ENCODE peak calls at places on chromosomes 16 and 17, in nine cellular contexts. Z is H1, O is SK-N-SH, Y is A549, P is HCT116, F is GM12878, E is endothelial cell of umbilical vein, V is K562, H is HepG2. L is an unnamed sample.

GRCh38 chr17:57277923-57278604 is 21.7 kb downstream of the MSI2 start:
- DNase-seq in Z (no peak), O (no peak), Y (no peak), P (no peak), F (no peak), E (no peak), V (no peak), H (no peak), L (no peak)

GRCh38 chr16:1564325-1564724 is 30.9 kb downstream of the TMEM204 start:
- DNase-seq in Z (no peak), O (peak), Y (no peak), P (no peak), F (no peak), E (no peak), V (peak), H (no peak), L (peak)

GRCh38 chr16:65947951-65948350 is 418.5 kb upstream of the CDH5 start:
- DNase-seq in Z (no peak), O (peak), Y (no peak), P (no peak), F (no peak), E (no peak), V (no peak), H (no peak), L (no peak)

GRCh38 chr17:63082273-63082861 is 116.3 kb downstream of the TANC2 start:
- DNase-seq in Z (no peak), O (peak), Y (no peak), P (peak), F (no peak), E (peak), V (no peak), H (peak), L (peak)

GRCh38 chr17:64506201-64506575 is at the start of gene DDX5:
- DNase-seq in Z (peak), O (peak), Y (peak), P (peak), F (no peak), E (peak), V (peak), H (peak), L (no peak)

GRCh38 chr16:66851166-66851964 is 7.2 kb downstream of the CA7 start:
- DNase-seq in Z (no peak), O (peak), Y (no peak), P (no peak), F (no peak), E (no peak), V (peak), H (no peak), L (no peak)

GRCh38 chr17:18362509-18363020 is 785 bp downstream of the SHMT1 start:
- DNase-seq in Z (no peak), O (peak), Y (peak), P (no peak), F (no peak), E (peak), V (peak), H (peak), L (peak)

GRCh38 chr17:16491131-16491702 is 776 bp downstream of the LRRC75A start:
- DNase-seq in Z (no peak), O (peak), Y (no peak), P (no peak), F (no peak), E (no peak), V (no peak), H (no peak), L (peak)

GRCh38 chr16:70788668-70789161 is 12.2 kb downstream of the VAC14 start:
- DNase-seq in Z (no peak), O (no peak), Y (no peak), P (no peak), F (no peak), E (no peak), V (no peak), H (no peak), L (no peak)

GRCh38 chr17:77753246-77753645 is 205.3 kb upstream of the TNRC6C start:
- DNase-seq in Z (no peak), O (no peak), Y (no peak), P (no peak), F (no peak), E (no peak), V (no peak), H (no peak), L (no peak)

GRCh38 chr16:51818342-51818944 is 667.4 kb upstream of the SALL1 start:
- DNase-seq in Z (peak), O (peak), Y (no peak), P (no peak), F (no peak), E (no peak), V (no peak), H (peak), L (peak)

GRCh38 chr16:29306953-29307597 is 99.4 kb downstream of the NPIPB11 start:
- DNase-seq in Z (no peak), O (no peak), Y (no peak), P (no peak), F (no peak), E (no peak), V (no peak), H (no peak), L (no peak)

GRCh38 chr16:20799599-20799998 is 6.7 kb downstream of the ERI2 start:
- DNase-seq in Z (no peak), O (no peak), Y (no peak), P (peak), F (no peak), E (peak), V (peak), H (peak), L (peak)

GRCh38 chr16:84931506-84931905 is 79.8 kb downstream of the ZDHHC7 start:
- DNase-seq in Z (no peak), O (no peak), Y (no peak), P (no peak), F (no peak), E (no peak), V (no peak), H (no peak), L (no peak)

GRCh38 chr17:79130536-79131273 is 56.1 kb downstream of the ENGASE start:
- DNase-seq in Z (no peak), O (no peak), Y (no peak), P (no peak), F (no peak), E (no peak), V (no peak), H (no peak), L (no peak)

GRCh38 chr17:72518810-72519597 is 398.2 kb downstream of the SOX9 start:
- DNase-seq in Z (no peak), O (no peak), Y (peak), P (no peak), F (no peak), E (no peak), V (no peak), H (peak), L (no peak)

DNA sequence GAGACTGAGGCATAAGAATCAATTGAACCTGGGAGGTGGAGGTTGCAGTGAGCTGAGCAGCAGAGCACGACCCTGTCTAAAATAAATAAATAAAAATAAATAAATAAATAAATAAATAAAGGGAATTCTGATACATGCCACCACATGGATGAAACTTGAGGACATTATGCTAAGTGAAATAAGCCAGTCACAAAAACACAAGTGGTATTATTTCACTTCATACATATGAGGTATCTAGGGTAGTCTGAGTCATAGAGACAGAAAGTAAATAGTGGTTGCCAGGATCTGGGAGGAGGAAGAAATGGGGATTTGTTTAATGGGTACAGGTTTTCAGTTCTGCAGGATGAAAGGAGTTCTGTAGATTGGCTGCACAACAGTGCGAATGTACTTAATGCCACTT is 16.3 kb downstream of the PIPOX start:
- DNase-seq in Z (no peak), O (no peak), Y (peak), P (no peak), F (no peak), E (no peak), V (no peak), H (peak), L (no peak)
- TF ChIP-seq MAX in Z (no peak), O (no peak), Y (no peak), P (no peak), F (no peak), E (no peak), V (no peak), H (no peak), L (no peak)

GRCh38 chr17:10196384-10196783 is 2.0 kb downstream of the GAS7 start:
- DNase-seq in Z (no peak), O (no peak), Y (no peak), P (no peak), F (no peak), E (no peak), V (no peak), H (no peak), L (no peak)
- H3K4me3 ChIP-seq in Z (no peak), O (no peak), Y (no peak), P (no peak), F (no peak), E (no peak), V (no peak), H (no peak), L (no peak)

DNA sequence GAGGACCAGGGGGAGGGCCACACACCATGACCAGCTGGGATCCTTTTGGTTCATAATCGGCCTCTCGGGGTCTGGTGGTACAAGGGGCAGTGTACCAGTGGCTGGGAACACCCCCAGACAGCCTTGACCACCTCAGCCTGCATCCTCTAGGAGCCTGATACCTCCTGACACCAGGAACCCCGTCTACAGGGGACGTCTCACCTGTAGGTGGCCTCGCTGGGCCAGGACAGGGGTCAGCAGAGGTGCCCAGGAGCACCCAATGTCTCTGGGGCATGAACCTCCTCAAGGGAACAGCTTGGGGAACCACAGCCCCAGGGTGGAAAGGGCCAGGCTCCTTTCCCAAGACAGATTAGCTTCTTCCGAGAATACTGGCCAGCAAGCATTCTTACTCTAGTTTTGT is 2.5 kb upstream of the METRNL start:
- DNase-seq in Z (no peak), O (peak), Y (no peak), P (no peak), F (no peak), E (no peak), V (no peak), H (no peak), L (no peak)
- TF ChIP-seq MAX in Z (no peak), O (no peak), Y (no peak), P (no peak), F (no peak), E (no peak), V (no peak), H (no peak), L (no peak)

DNA sequence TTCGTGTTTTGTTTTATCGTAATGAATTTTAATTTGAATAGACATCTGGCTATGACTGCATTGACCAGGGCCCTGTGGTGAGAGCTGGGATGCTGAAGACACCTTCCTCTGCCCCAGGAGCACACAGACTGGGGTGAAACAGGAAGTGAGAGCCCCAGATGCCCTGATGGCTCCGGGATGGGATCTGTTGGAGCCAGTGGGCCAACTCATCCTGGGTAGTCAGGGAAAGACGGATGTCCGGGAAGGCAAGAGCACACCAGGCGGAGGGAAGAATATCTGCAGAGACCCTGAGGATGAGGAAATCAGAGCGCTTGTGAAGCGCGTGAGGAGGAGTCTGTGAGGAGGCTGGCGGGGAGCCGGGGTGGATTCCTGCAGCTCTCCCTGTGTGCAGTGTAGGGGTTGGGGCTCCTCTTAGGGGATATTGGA is 71.5 kb upstream of the LGALS9 start:
- DNase-seq in Z (no peak), O (peak), Y (no peak), P (no peak), F (no peak), E (no peak), V (no peak), H (peak), L (no peak)
- H3K4me3 ChIP-seq in Z (no peak), O (no peak), Y (no peak), P (no peak), F (no peak), E (no peak), V (no peak), H (peak), L (no peak)

GRCh38 chr16:10181196-10182162 is 749 bp downstream of the GRIN2A start:
- DNase-seq in Z (peak), O (peak), Y (peak), P (peak), F (no peak), E (peak), V (peak), H (peak), L (peak)
- TF ChIP-seq MAX in Z (peak), O (no peak), Y (peak), P (no peak), F (no peak), E (no peak), V (no peak), H (peak), L (no peak)

GRCh38 chr16:89095401-89095974 is 1.8 kb downstream of the ACSF3 start:
- DNase-seq in Z (peak), O (no peak), Y (no peak), P (no peak), F (no peak), E (no peak), V (no peak), H (no peak), L (no peak)
- H3K4me3 ChIP-seq in Z (peak), O (no peak), Y (no peak), P (no peak), F (peak), E (no peak), V (no peak), H (peak), L (no peak)

DNA sequence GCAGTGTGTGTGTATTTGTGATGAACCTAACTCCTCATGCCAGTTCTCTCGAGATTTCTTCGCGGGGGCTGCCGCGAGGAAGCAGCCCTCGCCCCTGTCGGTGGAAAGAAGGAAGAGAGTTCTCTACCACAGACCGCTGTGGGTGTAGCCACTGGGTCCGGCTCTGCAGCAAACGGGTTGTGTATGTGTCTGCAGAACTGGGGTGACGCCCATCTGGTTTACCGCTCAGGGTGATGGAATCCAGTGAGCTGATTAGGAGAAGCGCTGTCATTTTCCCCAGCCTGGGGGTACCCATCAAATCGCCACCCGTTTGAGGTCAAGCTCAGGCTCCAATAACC is 7.7 kb downstream of the CORO6 start:
- DNase-seq in Z (no peak), O (peak), Y (no peak), P (no peak), F (no peak), E (no peak), V (peak), H (no peak), L (peak)
- TF ChIP-seq MAX in Z (no peak), O (no peak), Y (no peak), P (no peak), F (no peak), E (no peak), V (no peak), H (no peak), L (no peak)

DNA sequence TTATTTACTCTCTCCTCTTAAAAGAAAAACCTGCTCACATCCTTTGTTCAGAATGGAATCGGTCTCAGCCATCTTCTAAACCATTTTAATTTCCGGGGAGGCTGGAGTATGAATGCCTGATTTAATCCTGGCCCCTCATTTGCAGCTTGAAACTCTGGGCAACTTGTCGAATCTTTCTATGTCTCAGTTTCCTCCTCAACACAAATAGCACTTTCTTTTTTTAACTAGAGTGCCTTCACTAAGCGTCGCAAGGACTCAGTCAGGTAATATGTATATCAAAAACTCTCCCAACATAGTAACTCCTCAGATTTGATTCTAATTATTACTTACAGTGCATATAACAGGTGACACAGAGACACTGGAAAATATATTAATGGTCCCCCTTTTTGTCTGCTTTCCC is 18.5 kb downstream of the SNN start:
- DNase-seq in Z (no peak), O (no peak), Y (no peak), P (no peak), F (no peak), E (no peak), V (no peak), H (no peak), L (no peak)
- H3K4me3 ChIP-seq in Z (no peak), O (no peak), Y (no peak), P (no peak), F (no peak), E (no peak), V (no peak), H (no peak), L (no peak)

GRCh38 chr16:81669473-81670350 is 109.4 kb upstream of the PLCG2 start:
- DNase-seq in Z (no peak), O (no peak), Y (no peak), P (no peak), F (no peak), E (no peak), V (no peak), H (no peak), L (no peak)
- TF ChIP-seq MAX in Z (no peak), O (no peak), Y (no peak), P (no peak), F (no peak), E (no peak), V (no peak), H (no peak), L (no peak)

GRCh38 chr17:67440311-67441051 is 63.4 kb downstream of the PITPNC1 start:
- DNase-seq in Z (no peak), O (no peak), Y (no peak), P (no peak), F (no peak), E (no peak), V (no peak), H (no peak), L (peak)
- H3K4me3 ChIP-seq in Z (no peak), O (peak), Y (peak), P (peak), F (no peak), E (no peak), V (no peak), H (no peak), L (no peak)